ENCODE peak calls at places on chromosomes 11 and 22, in seven cellular contexts. L is K562, B is SK-N-SH, V is HCT116, N is HepG2, D is H1, K is GM12878. P is an unnamed sample.

GRCh38 chr11:116910378-116910777 is 73.0 kb upstream of the APOA1 start:
- DNase-seq in V (no peak), L (no peak), B (no peak), K (no peak), D (no peak), N (no peak), P (no peak)

GRCh38 chr22:31248138-31248745 is 36.1 kb downstream of the LIMK2 start:
- DNase-seq in K (no peak), N (no peak), B (peak; percentile 85), L (peak; percentile 73), D (peak; percentile 68), V (no peak), P (peak; percentile 94)

GRCh38 chr11:113540416-113541330 is 65.5 kb upstream of the DRD2 start:
- DNase-seq in N (no peak), L (no peak), V (no peak), B (no peak), D (peak; percentile 56), K (no peak), P (no peak)

GRCh38 chr22:19387575-19387974 is 44.0 kb downstream of the HIRA start:
- DNase-seq in K (no peak), N (no peak), D (no peak), B (no peak), L (no peak), V (no peak), P (no peak)

GRCh38 chr11:59918987-59919589 is 19.1 kb upstream of the OOSP1 start:
- DNase-seq in N (peak; percentile 18), B (peak; percentile 29), L (peak; percentile 37), D (peak; percentile 55), V (peak; percentile 56), K (no peak), P (peak; percentile 73)

GRCh38 chr11:103842795-103843194 is 193.6 kb upstream of the DDI1 start:
- DNase-seq in N (no peak), B (peak; percentile 49), V (no peak), L (no peak), D (no peak), K (no peak), P (no peak)

GRCh38 chr11:128669491-128669890 is 24.4 kb upstream of the FLI1 start:
- DNase-seq in V (no peak), N (no peak), D (no peak), B (no peak), K (no peak), L (no peak), P (no peak)

GRCh38 chr22:32199961-32200360 is 4.9 kb downstream of the RFPL2 start:
- DNase-seq in B (no peak), V (no peak), L (no peak), K (no peak), D (peak; percentile 20), N (no peak), P (no peak)

GRCh38 chr22:44286673-44287072 is 26.1 kb downstream of the SHISAL1 start:
- DNase-seq in V (no peak), N (no peak), K (no peak), D (no peak), L (no peak), B (no peak), P (no peak)

GRCh38 chr11:24078056-24078455 is 418.8 kb upstream of the LUZP2 start:
- DNase-seq in L (no peak), K (no peak), V (no peak), D (no peak), N (no peak), B (no peak), P (no peak)

GRCh38 chr11:92670293-92670890 is 299.1 kb upstream of the MTNR1B start:
- DNase-seq in L (no peak), N (no peak), K (no peak), B (peak; percentile 10), V (no peak), D (no peak), P (peak; percentile 60)

GRCh38 chr22:36334081-36334831 is 53.5 kb downstream of the MYH9 start:
- DNase-seq in L (peak; percentile 68), D (no peak), K (no peak), V (no peak), N (no peak), B (no peak), P (no peak)

GRCh38 chr22:28837640-28838039 is 37.3 kb upstream of the XBP1 start:
- DNase-seq in K (no peak), L (no peak), B (no peak), N (no peak), D (no peak), V (no peak), P (no peak)

GRCh38 chr11:131859811-131860210 is 489.4 kb downstream of the NTM start:
- DNase-seq in B (no peak), V (no peak), L (no peak), K (no peak), N (no peak), D (no peak), P (no peak)
- TF ChIP-seq JUND in B (no peak), V (no peak), L (no peak), K (no peak), N (no peak), D (no peak), P (no peak)

DNA sequence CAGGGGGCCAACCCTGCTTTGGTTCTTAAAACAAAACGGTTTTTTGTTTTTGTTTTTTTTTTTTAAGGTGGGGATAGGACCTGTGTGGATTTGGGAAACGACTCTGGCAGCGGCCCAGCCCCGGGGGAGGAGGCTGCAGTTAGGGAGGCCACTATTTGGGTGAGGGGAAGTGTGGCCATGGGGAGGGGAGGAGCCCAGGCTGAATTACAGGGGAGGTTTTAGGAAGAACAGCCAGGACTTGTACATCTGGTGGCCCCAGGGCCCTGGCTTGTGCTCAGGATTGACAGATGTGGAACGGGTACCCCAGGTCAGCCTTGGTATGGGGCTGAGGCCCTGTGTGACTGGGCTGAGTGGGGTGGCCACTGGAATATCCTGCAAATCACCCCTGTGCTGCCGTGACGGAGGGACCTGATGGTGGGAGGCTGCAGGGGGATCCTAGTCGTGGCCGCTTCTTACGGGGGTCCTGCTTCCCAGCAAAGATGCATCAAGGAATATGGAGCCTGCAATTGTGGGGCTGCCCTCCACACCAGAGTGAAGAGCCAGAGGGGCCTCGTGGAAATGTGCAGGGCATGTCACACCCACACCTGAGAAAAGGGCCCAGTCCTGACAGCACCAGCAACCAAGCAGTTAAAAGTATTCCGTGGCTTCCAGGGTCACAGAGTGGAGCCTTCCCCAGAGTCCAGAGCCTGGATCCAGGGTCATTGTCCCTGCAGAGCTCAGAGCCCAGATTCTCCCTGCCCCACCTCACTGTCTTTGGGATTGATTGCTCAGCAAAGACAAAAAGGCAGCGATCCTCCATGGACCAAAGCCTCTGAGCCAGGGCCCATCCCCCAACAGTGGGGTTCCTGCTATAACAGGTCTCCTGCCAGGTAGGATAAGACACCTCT is 55.2 kb upstream of the WNT7B start:
- DNase-seq in K (no peak), B (peak; percentile 28), V (no peak), L (no peak), D (no peak), N (no peak), P (no peak)
- TF ChIP-seq JUND in K (no peak), B (no peak), V (no peak), L (no peak), D (no peak), N (no peak), P (no peak)

GRCh38 chr22:24335529-24335928 is 64.9 kb downstream of the SPECC1L start:
- DNase-seq in L (no peak), N (no peak), V (no peak), D (no peak), B (no peak), K (no peak), P (no peak)
- TF ChIP-seq JUND in L (no peak), N (no peak), V (no peak), D (no peak), B (no peak), K (no peak), P (no peak)

DNA sequence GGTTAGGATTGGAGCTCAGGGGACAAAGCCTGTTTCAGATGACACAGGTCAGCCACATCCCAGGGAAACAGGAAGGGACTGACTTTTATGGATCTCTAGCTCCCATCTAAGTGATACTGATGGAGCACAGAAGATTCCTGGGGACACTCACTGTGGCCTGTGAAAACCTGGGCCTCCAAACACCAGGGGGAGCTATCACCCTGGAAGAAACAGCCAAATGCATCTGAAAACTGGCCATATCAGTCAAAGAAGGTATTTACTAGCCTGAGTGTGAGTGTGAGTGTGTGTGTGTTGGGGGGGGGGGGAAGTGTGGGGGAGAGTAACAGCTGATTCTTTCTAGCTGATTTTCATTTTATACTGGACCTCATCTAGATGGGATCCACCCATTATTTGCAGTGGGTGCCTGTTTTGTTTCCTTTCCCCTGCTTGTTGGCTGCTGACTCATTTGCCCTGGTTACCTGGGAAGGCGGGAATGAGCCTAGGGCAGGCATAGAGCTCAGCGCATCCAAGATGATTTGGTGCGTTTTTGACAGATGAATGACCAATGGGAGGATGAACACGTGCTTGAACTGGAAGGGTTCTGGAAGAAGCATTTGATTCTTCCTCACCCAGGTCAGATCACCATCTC is 284.0 kb downstream of the KIRREL3 start:
- DNase-seq in B (peak; percentile 75), K (no peak), V (peak; percentile 26), D (peak; percentile 83), L (peak; percentile 48), N (peak; percentile 3), P (peak; percentile 63)
- TF ChIP-seq JUND in B (no peak), K (no peak), V (no peak), D (no peak), L (no peak), N (no peak), P (no peak)

P was measured in T47D.